ENCODE peak calls at places on chromosome 10, in ten cellular contexts. Z, J, H, C, U, E, Y, S, A and D are unnamed samples.

GRCh38 chr10:126783806-126784205 is 113.3 kb upstream of the C10orf90 start:
- DNase-seq in C (no peak), E (no peak), A (no peak), H (no peak), J (no peak), S (no peak), Z (no peak), Y (no peak), U (peak), D (no peak)

GRCh38 chr10:23197416-23197861 is 5.3 kb downstream of the PTF1A start:
- DNase-seq in Z (peak), U (no peak), J (no peak), H (no peak), C (no peak), E (no peak), S (no peak), Y (peak), A (no peak), D (no peak)

GRCh38 chr10:8296090-8296741 is 241.7 kb downstream of the GATA3 start:
- DNase-seq in U (no peak), C (no peak), S (no peak), H (no peak), J (no peak), A (no peak), E (no peak), Z (no peak), Y (no peak), D (no peak)

GRCh38 chr10:70223728-70224127 is 9.5 kb downstream of the PPA1 start:
- DNase-seq in Y (no peak), H (no peak), U (no peak), S (no peak), E (no peak), C (no peak), A (no peak), Z (no peak), J (no peak), D (no peak)

GRCh38 chr10:73083234-73083633 is 13.4 kb downstream of the P4HA1 start:
- DNase-seq in Z (no peak), H (no peak), J (no peak), S (no peak), C (no peak), U (no peak), Y (no peak), E (no peak), A (no peak), D (no peak)

GRCh38 chr10:75512534-75512933 is 81.1 kb downstream of the LRMDA start:
- DNase-seq in J (no peak), E (no peak), S (peak), U (peak), H (no peak), Y (peak), Z (peak), C (no peak), A (no peak), D (no peak)

GRCh38 chr10:110077436-110078120 is 69.8 kb downstream of the ADD3 start:
- DNase-seq in S (no peak), A (no peak), Y (no peak), E (no peak), H (no peak), J (no peak), Z (peak), U (no peak), C (no peak), D (no peak)

GRCh38 chr10:124717911-124718734 is 26.1 kb downstream of the FAM53B start:
- DNase-seq in U (no peak), S (peak), H (no peak), C (no peak), A (peak), E (no peak), Y (no peak), J (no peak), Z (peak), D (peak)

GRCh38 chr10:118723467-118723866 is 31.3 kb downstream of the CACUL1 start:
- DNase-seq in E (no peak), J (no peak), S (no peak), Z (no peak), C (no peak), Y (no peak), A (no peak), U (no peak), H (no peak), D (no peak)

GRCh38 chr10:31102421-31102820 is 70.8 kb upstream of the ZNF438 start:
- DNase-seq in A (no peak), Y (no peak), C (no peak), J (no peak), E (no peak), H (no peak), U (no peak), Z (no peak), S (peak), D (peak)

GRCh38 chr10:122507661-122508060 is 46.3 kb downstream of the HTRA1 start:
- DNase-seq in Y (no peak), J (no peak), S (no peak), E (no peak), Z (no peak), U (no peak), A (no peak), H (no peak), C (no peak), D (no peak)

GRCh38 chr10:129093641-129094040 is 373.4 kb upstream of the MGMT start:
- DNase-seq in E (no peak), Z (no peak), Y (no peak), A (no peak), U (no peak), C (no peak), H (no peak), S (no peak), J (no peak), D (no peak)

GRCh38 chr10:117441812-117442443 is 66.7 kb upstream of the PDZD8 start:
- DNase-seq in H (no peak), S (peak), U (peak), J (no peak), Z (peak), C (no peak), A (no peak), Y (no peak), E (no peak), D (peak)

GRCh38 chr10:117860823-117861222 is 185.9 kb downstream of the RAB11FIP2 start:
- DNase-seq in Y (peak), Z (peak), J (no peak), U (peak), S (peak), A (no peak), E (no peak), C (no peak), H (no peak), D (peak)

GRCh38 chr10:69335063-69335587 is 56.8 kb downstream of the HK1 start:
- DNase-seq in Y (no peak), S (no peak), U (no peak), A (no peak), Z (no peak), C (no peak), J (no peak), E (peak), H (no peak), D (peak)

GRCh38 chr10:70810967-70811366 is 4.8 kb upstream of the SGPL1 start:
- DNase-seq in C (no peak), H (no peak), E (no peak), U (no peak), S (no peak), J (no peak), A (no peak), Z (no peak), Y (no peak), D (no peak)

GRCh38 chr10:111104811-111105210 is 28.0 kb downstream of the ADRA2A start:
- DNase-seq in J (no peak), E (no peak), H (no peak), S (no peak), Y (no peak), C (no peak), Z (no peak), U (no peak), A (no peak), D (no peak)

GRCh38 chr10:118499186-118499585 is 96.3 kb downstream of the PRLHR start:
- DNase-seq in E (no peak), A (no peak), Z (peak), H (no peak), S (no peak), J (no peak), U (no peak), C (no peak), Y (no peak), D (no peak)

GRCh38 chr10:4678023-4678950 is 147.7 kb upstream of the AKR1E2 start:
- DNase-seq in Z (peak), J (no peak), H (no peak), A (no peak), C (no peak), E (no peak), U (peak), S (peak), Y (no peak), D (no peak)

GRCh38 chr10:49632406-49633317 is 18.8 kb downstream of the CHAT start:
- DNase-seq in Z (no peak), U (peak), S (peak), Y (no peak), E (peak), C (no peak), J (no peak), A (no peak), H (no peak), D (no peak)

GRCh38 chr10:42980553-42981357 is 96.1 kb upstream of the RET start:
- DNase-seq in Z (no peak), E (peak), J (no peak), A (no peak), S (no peak), H (no peak), C (no peak), Y (no peak), U (no peak), D (no peak)